ENCODE peak calls at places on chromosomes 11 and 22, in eight cellular contexts. One of them, this sample, is unnamed.

GRCh38 chr11:17766590-17766989 is 32.0 kb downstream of the KCNC1 start:
- DNase-seq in fibroblast of mammary gland: no peak
- DNase-seq in OCI-LY7: no peak
- DNase-seq in A549: no peak
- DNase-seq in AG10803: no peak
- DNase-seq in heart left ventricle: peak; percentile 6
- DNase-seq in thyroid gland: no peak
- DNase-seq in BE2C: no peak
- DNase-seq in this sample: no peak

GRCh38 chr11:100550910-100551309 is 136.2 kb upstream of the ARHGAP42 start:
- DNase-seq in fibroblast of mammary gland: no peak
- DNase-seq in OCI-LY7: no peak
- DNase-seq in A549: no peak
- DNase-seq in AG10803: no peak
- DNase-seq in heart left ventricle: no peak
- DNase-seq in thyroid gland: no peak
- DNase-seq in BE2C: no peak
- DNase-seq in this sample: no peak

GRCh38 chr11:32118025-32118974 is 27.4 kb downstream of the RCN1 start:
- DNase-seq in fibroblast of mammary gland: peak; percentile 79
- DNase-seq in OCI-LY7: no peak
- DNase-seq in A549: no peak
- DNase-seq in AG10803: peak; percentile 25
- DNase-seq in heart left ventricle: no peak
- DNase-seq in thyroid gland: no peak
- DNase-seq in BE2C: no peak
- DNase-seq in this sample: peak; percentile 70

GRCh38 chr11:72105888-72106287 is at the start of gene TOMT:
- DNase-seq in fibroblast of mammary gland: no peak
- DNase-seq in OCI-LY7: no peak
- DNase-seq in A549: no peak
- DNase-seq in AG10803: no peak
- DNase-seq in heart left ventricle: no peak
- DNase-seq in thyroid gland: no peak
- DNase-seq in BE2C: no peak
- DNase-seq in this sample: no peak

GRCh38 chr11:72716291-72716690 is 35.9 kb downstream of the ARAP1 start:
- DNase-seq in fibroblast of mammary gland: no peak
- DNase-seq in OCI-LY7: no peak
- DNase-seq in A549: no peak
- DNase-seq in AG10803: no peak
- DNase-seq in heart left ventricle: peak; percentile 51
- DNase-seq in thyroid gland: no peak
- DNase-seq in BE2C: peak; percentile 81
- DNase-seq in this sample: no peak

GRCh38 chr11:29435421-29435820 is 581.4 kb downstream of the KCNA4 start:
- DNase-seq in fibroblast of mammary gland: no peak
- DNase-seq in OCI-LY7: no peak
- DNase-seq in A549: no peak
- DNase-seq in AG10803: no peak
- DNase-seq in heart left ventricle: no peak
- DNase-seq in thyroid gland: no peak
- DNase-seq in BE2C: no peak
- DNase-seq in this sample: no peak

GRCh38 chr11:3786781-3787428 is 10.4 kb downstream of the NUP98 start:
- DNase-seq in fibroblast of mammary gland: no peak
- DNase-seq in OCI-LY7: no peak
- DNase-seq in A549: no peak
- DNase-seq in AG10803: peak; percentile 56
- DNase-seq in heart left ventricle: no peak
- DNase-seq in thyroid gland: no peak
- DNase-seq in BE2C: no peak
- DNase-seq in this sample: no peak

GRCh38 chr11:75244052-75244814 is 3.7 kb downstream of the TPBGL start:
- DNase-seq in fibroblast of mammary gland: no peak
- DNase-seq in OCI-LY7: no peak
- DNase-seq in A549: no peak
- DNase-seq in AG10803: no peak
- DNase-seq in heart left ventricle: no peak
- DNase-seq in thyroid gland: no peak
- DNase-seq in BE2C: peak; percentile 3
- DNase-seq in this sample: no peak

GRCh38 chr11:92854952-92855351 is 114.5 kb upstream of the MTNR1B start:
- DNase-seq in fibroblast of mammary gland: no peak
- DNase-seq in OCI-LY7: no peak
- DNase-seq in A549: no peak
- DNase-seq in AG10803: no peak
- DNase-seq in heart left ventricle: no peak
- DNase-seq in thyroid gland: no peak
- DNase-seq in BE2C: no peak
- DNase-seq in this sample: no peak

GRCh38 chr11:762421-763072 is 14.7 kb downstream of the GATD1 start:
- DNase-seq in fibroblast of mammary gland: peak; percentile 91
- DNase-seq in OCI-LY7: peak; percentile 43
- DNase-seq in A549: peak; percentile 83
- DNase-seq in AG10803: peak; percentile 89
- DNase-seq in heart left ventricle: no peak
- DNase-seq in thyroid gland: no peak
- DNase-seq in BE2C: no peak
- DNase-seq in this sample: peak; percentile 84

GRCh38 chr22:22410677-22411076 is 97.9 kb downstream of the ZNF280B start:
- DNase-seq in fibroblast of mammary gland: no peak
- DNase-seq in OCI-LY7: no peak
- DNase-seq in A549: no peak
- DNase-seq in AG10803: no peak
- DNase-seq in heart left ventricle: no peak
- DNase-seq in thyroid gland: no peak
- DNase-seq in BE2C: no peak
- DNase-seq in this sample: no peak

GRCh38 chr22:22407061-22407460 is 101.5 kb downstream of the ZNF280B start:
- DNase-seq in fibroblast of mammary gland: no peak
- DNase-seq in OCI-LY7: no peak
- DNase-seq in A549: no peak
- DNase-seq in AG10803: no peak
- DNase-seq in heart left ventricle: no peak
- DNase-seq in thyroid gland: peak; percentile 37
- DNase-seq in BE2C: no peak
- DNase-seq in this sample: no peak

GRCh38 chr22:22408269-22408668 is 100.3 kb downstream of the ZNF280B start:
- DNase-seq in fibroblast of mammary gland: no peak
- DNase-seq in OCI-LY7: no peak
- DNase-seq in A549: no peak
- DNase-seq in AG10803: no peak
- DNase-seq in heart left ventricle: no peak
- DNase-seq in thyroid gland: no peak
- DNase-seq in BE2C: no peak
- DNase-seq in this sample: no peak

GRCh38 chr22:22410121-22410520 is 98.4 kb downstream of the ZNF280B start:
- DNase-seq in fibroblast of mammary gland: peak; percentile 16
- DNase-seq in OCI-LY7: peak; percentile 92
- DNase-seq in A549: no peak
- DNase-seq in AG10803: peak; percentile 19
- DNase-seq in heart left ventricle: peak; percentile 85
- DNase-seq in thyroid gland: no peak
- DNase-seq in BE2C: peak; percentile 52
- DNase-seq in this sample: no peak

DNA sequence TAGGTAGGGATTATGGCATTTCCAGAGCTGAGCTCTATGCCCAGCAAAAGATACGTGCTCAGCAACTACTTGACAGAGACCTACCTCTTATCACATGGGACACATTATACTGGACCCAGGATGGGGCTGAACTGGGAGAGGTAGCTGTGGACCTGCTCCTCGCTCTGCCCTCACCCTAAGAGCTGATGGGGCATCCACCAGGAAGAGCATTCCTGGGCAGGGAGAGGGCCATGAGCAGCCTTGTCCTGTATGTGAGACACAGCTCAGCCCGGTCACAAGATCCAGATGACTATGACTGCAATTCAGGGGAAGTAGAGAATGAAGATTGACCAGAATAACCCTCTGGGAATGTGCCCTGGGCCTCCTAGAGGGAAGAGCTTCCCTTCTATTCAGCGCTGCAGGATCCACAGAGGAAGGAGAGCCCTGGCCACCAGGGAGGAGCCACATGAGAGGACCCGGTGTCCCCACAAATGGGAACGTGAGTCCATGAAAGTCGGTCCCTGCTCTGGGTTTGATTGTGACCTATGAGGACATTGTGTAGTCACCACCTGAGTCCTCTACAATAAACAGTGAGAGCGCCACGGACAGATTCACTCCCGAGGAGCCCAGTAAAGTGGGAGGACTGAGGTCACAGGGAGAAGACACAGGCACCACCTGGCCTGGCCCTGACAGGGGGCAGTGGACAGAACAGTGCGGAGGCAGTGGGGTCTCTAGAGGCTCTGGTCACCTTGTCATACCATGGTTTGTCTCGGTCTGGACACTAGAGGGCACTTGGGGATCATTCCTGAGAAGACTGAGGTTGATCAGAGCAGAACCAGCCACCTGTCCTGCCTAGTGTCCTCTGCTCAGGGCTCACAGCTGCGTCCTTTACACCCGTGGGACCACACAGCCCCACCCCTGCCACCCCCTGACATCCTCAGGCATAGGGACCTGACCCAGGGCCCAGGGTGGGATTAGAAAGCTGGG is 99.5 kb downstream of the ZNF280B start:
- DNase-seq in fibroblast of mammary gland: peak; percentile 17
- DNase-seq in OCI-LY7: peak; percentile 87
- DNase-seq in A549: peak; percentile 15
- DNase-seq in AG10803: peak; percentile 13
- DNase-seq in heart left ventricle: peak; percentile 24
- DNase-seq in thyroid gland: peak; percentile 31
- DNase-seq in BE2C: peak; percentile 38
- DNase-seq in this sample: peak; percentile 27
- TF ChIP-seq CTCF in fibroblast of mammary gland: peak; percentile 48
- TF ChIP-seq CTCF in OCI-LY7: peak; percentile 85
- TF ChIP-seq CTCF in A549: peak; percentile 38
- TF ChIP-seq CTCF in AG10803: peak; percentile 49
- TF ChIP-seq CTCF in heart left ventricle: peak; percentile 36
- TF ChIP-seq CTCF in thyroid gland: peak; percentile 49
- TF ChIP-seq CTCF in BE2C: peak; percentile 73
- TF ChIP-seq CTCF in this sample: peak; percentile 52

GRCh38 chr11:64035581-64035980 is at the start of gene FLRT1:
- DNase-seq in fibroblast of mammary gland: no peak
- DNase-seq in OCI-LY7: no peak
- DNase-seq in A549: no peak
- DNase-seq in AG10803: no peak
- DNase-seq in heart left ventricle: no peak
- DNase-seq in thyroid gland: peak; percentile 17
- DNase-seq in BE2C: no peak
- DNase-seq in this sample: no peak
- H3K4me3 ChIP-seq in fibroblast of mammary gland: no peak within 1 kb of the TSS
- H3K4me3 ChIP-seq in OCI-LY7: no peak within 1 kb of the TSS
- H3K4me3 ChIP-seq in A549: peak within 1 kb of the TSS; percentile 66
- H3K4me3 ChIP-seq in AG10803: peak within 1 kb of the TSS; percentile 43
- H3K4me3 ChIP-seq in heart left ventricle: peak within 1 kb of the TSS; percentile 68
- H3K4me3 ChIP-seq in thyroid gland: peak within 1 kb of the TSS; percentile 48
- H3K4me3 ChIP-seq in BE2C: peak within 1 kb of the TSS; percentile 29
- H3K4me3 ChIP-seq in this sample: no peak within 1 kb of the TSS

GRCh38 chr11:68954970-68955958 is 25.5 kb downstream of the MRGPRD start:
- DNase-seq in fibroblast of mammary gland: peak; percentile 63
- DNase-seq in OCI-LY7: no peak
- DNase-seq in A549: no peak
- DNase-seq in AG10803: no peak
- DNase-seq in heart left ventricle: peak; percentile 54
- DNase-seq in thyroid gland: peak; percentile 20
- DNase-seq in BE2C: no peak
- DNase-seq in this sample: peak; percentile 16

GRCh38 chr11:68956142-68956541 is 24.6 kb downstream of the MRGPRD start:
- DNase-seq in fibroblast of mammary gland: no peak
- DNase-seq in OCI-LY7: peak; percentile 40
- DNase-seq in A549: no peak
- DNase-seq in AG10803: no peak
- DNase-seq in heart left ventricle: no peak
- DNase-seq in thyroid gland: no peak
- DNase-seq in BE2C: no peak
- DNase-seq in this sample: no peak

GRCh38 chr11:68959465-68960298 is 21.1 kb downstream of the MRGPRD start:
- DNase-seq in fibroblast of mammary gland: no peak
- DNase-seq in OCI-LY7: no peak
- DNase-seq in A549: no peak
- DNase-seq in AG10803: no peak
- DNase-seq in heart left ventricle: peak; percentile 15
- DNase-seq in thyroid gland: no peak
- DNase-seq in BE2C: no peak
- DNase-seq in this sample: no peak

GRCh38 chr11:68958211-68958610 is 22.6 kb downstream of the MRGPRD start:
- DNase-seq in fibroblast of mammary gland: no peak
- DNase-seq in OCI-LY7: no peak
- DNase-seq in A549: no peak
- DNase-seq in AG10803: no peak
- DNase-seq in heart left ventricle: peak; percentile 17
- DNase-seq in thyroid gland: no peak
- DNase-seq in BE2C: no peak
- DNase-seq in this sample: no peak

DNA sequence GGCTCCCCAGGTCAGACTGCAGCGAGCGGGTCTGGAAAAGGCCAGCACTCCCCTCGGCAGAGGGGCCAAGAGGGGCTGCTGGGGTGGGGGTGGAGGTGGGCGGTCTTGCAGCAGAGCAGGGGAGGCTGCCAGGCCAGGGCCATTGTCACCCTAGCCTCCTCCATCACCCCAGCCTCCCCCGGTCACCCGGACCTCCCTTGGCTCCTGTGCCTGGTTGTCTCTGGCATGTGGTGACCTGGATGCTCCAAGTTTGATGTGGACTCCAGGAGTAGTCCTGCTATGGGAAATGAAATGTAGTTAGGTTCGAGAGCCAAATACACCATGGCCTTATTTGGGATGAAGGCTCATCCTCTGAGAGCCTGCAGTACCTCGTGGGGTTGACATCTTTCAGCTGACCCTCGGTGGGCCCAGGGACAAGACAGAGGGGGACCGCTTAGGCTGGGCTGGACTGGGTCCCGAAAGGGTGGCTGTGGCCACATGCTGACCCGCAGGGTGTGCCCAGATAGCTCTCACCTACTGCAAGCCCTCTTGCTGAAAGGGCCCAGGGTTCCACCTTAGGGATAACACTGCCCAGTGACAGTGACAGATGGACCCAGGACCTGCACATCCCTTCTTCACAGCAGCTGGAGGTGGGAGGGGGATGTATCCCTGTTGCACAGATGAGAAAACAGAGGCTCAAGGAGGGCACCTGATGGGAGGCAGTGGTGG is 24.1 kb downstream of the MRGPRD start:
- DNase-seq in fibroblast of mammary gland: no peak
- DNase-seq in OCI-LY7: no peak
- DNase-seq in A549: no peak
- DNase-seq in AG10803: no peak
- DNase-seq in heart left ventricle: no peak
- DNase-seq in thyroid gland: no peak
- DNase-seq in BE2C: no peak
- DNase-seq in this sample: no peak
- TF ChIP-seq CTCF in fibroblast of mammary gland: no peak
- TF ChIP-seq CTCF in OCI-LY7: no peak
- TF ChIP-seq CTCF in A549: no peak
- TF ChIP-seq CTCF in AG10803: no peak
- TF ChIP-seq CTCF in heart left ventricle: no peak
- TF ChIP-seq CTCF in thyroid gland: no peak
- TF ChIP-seq CTCF in BE2C: no peak
- TF ChIP-seq CTCF in this sample: no peak

DNA sequence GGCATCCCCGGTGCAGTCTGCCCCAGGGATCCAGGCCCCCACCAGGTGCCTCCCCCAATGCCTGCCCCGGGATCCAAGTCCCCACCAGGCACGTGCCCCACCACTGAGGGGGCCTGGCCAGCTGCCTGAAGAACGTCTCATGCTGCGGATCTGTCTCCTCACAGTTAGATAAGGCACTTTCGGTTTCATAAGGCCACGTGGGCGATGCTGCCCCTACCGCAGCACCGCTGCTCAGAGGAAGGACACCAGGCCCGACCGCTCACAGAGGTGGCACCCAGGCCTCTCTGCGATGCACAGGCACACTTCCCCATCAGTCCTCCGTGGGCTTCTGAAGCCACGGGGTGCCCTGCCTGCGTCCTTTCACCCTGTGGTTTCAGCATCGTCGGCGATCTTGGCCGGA is 68.1 kb upstream of the BID start:
- DNase-seq in fibroblast of mammary gland: no peak
- DNase-seq in OCI-LY7: no peak
- DNase-seq in A549: no peak
- DNase-seq in AG10803: no peak
- DNase-seq in heart left ventricle: peak; percentile 52
- DNase-seq in thyroid gland: no peak
- DNase-seq in BE2C: peak; percentile 36
- DNase-seq in this sample: no peak
- H3K4me3 ChIP-seq in fibroblast of mammary gland: no peak overlapping the region
- H3K4me3 ChIP-seq in OCI-LY7: no peak overlapping the region
- H3K4me3 ChIP-seq in A549: no peak overlapping the region
- H3K4me3 ChIP-seq in AG10803: no peak overlapping the region
- H3K4me3 ChIP-seq in heart left ventricle: no peak overlapping the region
- H3K4me3 ChIP-seq in thyroid gland: no peak overlapping the region
- H3K4me3 ChIP-seq in BE2C: no peak overlapping the region
- H3K4me3 ChIP-seq in this sample: no peak overlapping the region

This sample was measured in epithelial cell of esophagus.